ENCODE peak calls at places on chromosomes 11 and 22, in five cellular contexts. B is activated CD8-positive, alpha-beta T cell treated with anti-CD3 and anti-CD28 coated beads, Interleukin-2, amount 10 ng/mL, durations not matched to agents 7 days and 5 days; S is CD4-positive, CD25-positive, alpha-beta regulatory T cell; R is nucleus accumbens; D is SK-N-SH. U is an unnamed sample.

GRCh38 chr11:120832609-120833221 is 191.2 kb upstream of the TBCEL start:
- DNase-seq in B (no peak), S (no peak), R (peak; percentile 33), D (no peak), U (no peak)

GRCh38 chr11:94912806-94913205 is 60.5 kb downstream of the CWC15 start:
- DNase-seq in B (no peak), S (no peak), R (no peak), D (no peak), U (no peak)

GRCh38 chr11:4455439-4455838 is 6.3 kb downstream of the OR52K2 start:
- DNase-seq in B (no peak), S (no peak), R (no peak), D (no peak), U (peak; percentile 8)

GRCh38 chr11:100890779-100891178 is 203.7 kb downstream of the ARHGAP42 start:
- DNase-seq in B (no peak), S (no peak), R (no peak), D (no peak), U (no peak)

GRCh38 chr22:38967451-38968450 is 10.3 kb downstream of the APOBEC3A start:
- DNase-seq in B (no peak), S (no peak), R (no peak), D (no peak), U (no peak)

GRCh38 chr22:46377566-46378498 is 42.3 kb downstream of the TRMU start:
- DNase-seq in B (no peak), S (no peak), R (no peak), D (no peak), U (no peak)

GRCh38 chr11:48001438-48002021 is 21.2 kb downstream of the PTPRJ start:
- DNase-seq in B (peak; percentile 95), S (peak; percentile 75), R (no peak), D (no peak), U (peak; percentile 60)

GRCh38 chr11:75240381-75241035 is at the start of gene TPBGL:
- DNase-seq in B (no peak), S (no peak), R (peak; percentile 38), D (peak; percentile 79), U (no peak)

GRCh38 chr11:66554602-66555001 is 7.9 kb downstream of the ACTN3 start:
- DNase-seq in B (no peak), S (no peak), R (no peak), D (no peak), U (no peak)

GRCh38 chr11:79437981-79438630 is 2.7 kb downstream of the TENM4 start:
- DNase-seq in B (no peak), S (no peak), R (peak; percentile 49), D (peak; percentile 67), U (no peak)

GRCh38 chr11:128685383-128686044 is 8.4 kb upstream of the FLI1 start:
- DNase-seq in B (no peak), S (no peak), R (no peak), D (no peak), U (no peak)

GRCh38 chr22:40487663-40488249 is 117.4 kb downstream of the SGSM3 start:
- DNase-seq in B (peak; percentile 29), S (no peak), R (no peak), D (peak; percentile 31), U (peak; percentile 36)

GRCh38 chr11:67167086-67167485 is 48.0 kb downstream of the KDM2A start:
- DNase-seq in B (no peak), S (no peak), R (no peak), D (no peak), U (no peak)

GRCh38 chr11:88487646-88488045 is 150.1 kb upstream of the CTSC start:
- DNase-seq in B (no peak), S (no peak), R (no peak), D (no peak), U (no peak)

GRCh38 chr11:20770421-20770935 is 101.1 kb downstream of the NELL1 start:
- DNase-seq in B (no peak), S (no peak), R (no peak), D (peak; percentile 27), U (no peak)

GRCh38 chr11:68978626-68978930 is 2.2 kb downstream of the MRGPRD start:
- DNase-seq in B (no peak), S (no peak), R (no peak), D (no peak), U (no peak)

GRCh38 chr11:128582496-128583366 is 4.6 kb downstream of the ETS1 start:
- DNase-seq in B (no peak), S (no peak), R (no peak), D (no peak), U (no peak)

GRCh38 chr11:70544774-70545625 is 146.7 kb downstream of the CTTN start:
- DNase-seq in B (no peak), S (no peak), R (no peak), D (no peak), U (no peak)

GRCh38 chr11:95888439-95888838 is 35.5 kb downstream of the MTMR2 start:
- DNase-seq in B (no peak), S (no peak), R (no peak), D (no peak), U (no peak)

GRCh38 chr11:40544162-40544561 is 915.3 kb downstream of the LRRC4C start:
- DNase-seq in B (no peak), S (no peak), R (no peak), D (no peak), U (no peak)

GRCh38 chr22:44067901-44068300 is 43.8 kb downstream of the PARVB start:
- DNase-seq in B (no peak), S (no peak), R (no peak), D (no peak), U (no peak)

U was measured in Jurkat, Clone E6-1.